ENCODE peak calls at places on chromosomes 1 and 21, in four cellular contexts. O is posterior vena cava, D is NCI-H524 treated with DMSO at 0.1 percent for 48 hours, A is BE2C. T is an unnamed sample.

GRCh38 chr1:186152227-186152944 is 222.7 kb downstream of the TPR start:
- DNase-seq in O (no peak), D (no peak), A (no peak), T (peak)

GRCh38 chr1:166947398-166948043 is 27.8 kb downstream of the ILDR2 start:
- DNase-seq in O (no peak), D (no peak), A (peak), T (peak)

GRCh38 chr1:112304612-112305011 is 91.4 kb upstream of the CTTNBP2NL start:
- DNase-seq in O (no peak), D (no peak), A (no peak), T (no peak)

GRCh38 chr1:183987593-183988318 is 49.8 kb downstream of the COLGALT2 start:
- DNase-seq in O (no peak), D (no peak), A (no peak), T (no peak)

GRCh38 chr1:157773723-157774350 is 3.1 kb downstream of the FCRL2 start:
- DNase-seq in O (no peak), D (no peak), A (no peak), T (no peak)

GRCh38 chr1:160211010-160211790 is 6.0 kb downstream of the PEA15 start:
- DNase-seq in O (no peak), D (no peak), A (no peak), T (no peak)

GRCh38 chr1:74343191-74343590 is 108.0 kb downstream of the TNNI3K start:
- DNase-seq in O (no peak), D (peak), A (peak), T (no peak)

GRCh38 chr1:200294241-200294640 is 115.6 kb downstream of the ZNF281 start:
- DNase-seq in O (no peak), D (no peak), A (no peak), T (peak)

GRCh38 chr1:28983509-28984310 is 69.3 kb downstream of the EPB41 start:
- DNase-seq in O (no peak), D (no peak), A (no peak), T (no peak)

GRCh38 chr1:223492044-223492443 is 98.8 kb downstream of the CCDC185 start:
- DNase-seq in O (peak), D (no peak), A (no peak), T (peak)

GRCh38 chr1:8276173-8276914 is 41.6 kb upstream of the SLC45A1 start:
- DNase-seq in O (peak), D (no peak), A (no peak), T (no peak)

GRCh38 chr1:20112279-20113000 is 6.9 kb downstream of the PLA2G2D start:
- DNase-seq in O (peak), D (peak), A (no peak), T (peak)

GRCh38 chr21:45149021-45149420 is 74.6 kb downstream of the ADARB1 start:
- DNase-seq in O (peak), D (no peak), A (no peak), T (no peak)

GRCh38 chr1:209890606-209891330 is 47.2 kb upstream of the SYT14 start:
- DNase-seq in O (no peak), D (no peak), A (no peak), T (peak)

GRCh38 chr1:50976890-50977574 is 7.0 kb downstream of the CDKN2C start:
- DNase-seq in O (no peak), D (peak), A (peak), T (no peak)

GRCh38 chr1:157580179-157580827 is 17.6 kb downstream of the FCRL4 start:
- DNase-seq in O (no peak), D (no peak), A (peak), T (peak)

GRCh38 chr1:6316240-6317100 is 55.6 kb upstream of the GPR153 start:
- DNase-seq in O (no peak), D (no peak), A (no peak), T (no peak)

GRCh38 chr1:151371744-151372410 is 628 bp downstream of the SELENBP1 start:
- DNase-seq in O (no peak), D (peak), A (peak), T (no peak)

T was measured in epithelial cell of esophagus.